ENCODE peak calls at places on chromosome 11, in six cellular contexts. D is IMR-90, U is H9, Z is neuronal stem cell, V is mesenchymal stem cell, O is trophoblast cell. I is an unnamed sample.

GRCh38 chr11:32312865-32313403 is 122.4 kb downstream of the WT1 start:
- DNase-seq in Z (no peak), O (peak; percentile 66), V (peak; percentile 72), U (peak; percentile 73), D (peak; percentile 52), I (peak; percentile 85)

GRCh38 chr11:44972746-44973435 is 22.2 kb upstream of the TP53I11 start:
- DNase-seq in D (no peak), U (no peak), O (no peak), V (no peak), Z (no peak), I (no peak)

GRCh38 chr11:46461461-46461927 is 69.9 kb upstream of the CHRM4 start:
- DNase-seq in Z (no peak), V (peak; percentile 19), D (peak; percentile 44), O (no peak), U (no peak), I (no peak)

GRCh38 chr11:2677127-2677526 is 22.7 kb downstream of the KCNQ1OT1 start:
- DNase-seq in D (no peak), Z (no peak), U (no peak), O (no peak), V (no peak), I (no peak)

GRCh38 chr11:86355256-86355655 is 19.4 kb upstream of the CCDC81 start:
- DNase-seq in D (no peak), V (no peak), O (no peak), Z (no peak), U (no peak), I (no peak)

GRCh38 chr11:212150-213100 is 4.9 kb downstream of the RIC8A start:
- DNase-seq in Z (no peak), O (no peak), D (no peak), V (no peak), U (no peak), I (no peak)

GRCh38 chr11:133950874-133951483 is 5.8 kb downstream of the IGSF9B start:
- DNase-seq in D (no peak), V (no peak), Z (no peak), U (peak; percentile 47), O (no peak), I (no peak)

GRCh38 chr11:86041975-86042378 is 26.9 kb downstream of the PICALM start:
- DNase-seq in D (peak; percentile 94), O (peak; percentile 71), Z (peak; percentile 89), U (peak; percentile 62), V (peak; percentile 89), I (peak; percentile 93)

GRCh38 chr11:61828629-61829407 is 718 bp downstream of the FADS2 start:
- DNase-seq in V (peak; percentile 68), Z (peak; percentile 57), U (peak; percentile 44), O (peak; percentile 23), D (no peak), I (peak; percentile 71)

GRCh38 chr11:70111269-70112016 is 33.3 kb downstream of the ANO1 start:
- DNase-seq in U (no peak), O (no peak), Z (no peak), D (peak; percentile 67), V (peak; percentile 85), I (peak; percentile 81)

GRCh38 chr11:70710192-70710965 is 312.1 kb downstream of the CTTN start:
- DNase-seq in D (no peak), Z (no peak), U (no peak), O (no peak), V (no peak), I (no peak)

GRCh38 chr11:3049430-3050243 is 7.6 kb downstream of the CARS1 start:
- DNase-seq in O (peak; percentile 98), D (peak; percentile 98), V (peak; percentile 99), U (no peak), Z (no peak), I (no peak)

GRCh38 chr11:3222941-3223905 is 4.6 kb upstream of the MRGPRG start:
- DNase-seq in D (no peak), Z (no peak), O (no peak), U (peak; percentile 29), V (no peak), I (no peak)

GRCh38 chr11:79081441-79082124 is 359.2 kb downstream of the TENM4 start:
- DNase-seq in D (peak; percentile 76), V (peak; percentile 34), O (no peak), U (no peak), Z (no peak), I (no peak)

GRCh38 chr11:117020287-117020686 is 77.9 kb downstream of the SIK3 start:
- DNase-seq in D (no peak), U (no peak), Z (no peak), O (no peak), V (no peak), I (no peak)

GRCh38 chr11:117023178-117023577 is 75.0 kb downstream of the SIK3 start:
- DNase-seq in O (no peak), D (no peak), U (no peak), V (no peak), Z (no peak), I (no peak)

GRCh38 chr11:117019871-117020270 is 78.4 kb downstream of the SIK3 start:
- DNase-seq in O (no peak), Z (no peak), U (no peak), D (no peak), V (no peak), I (no peak)

GRCh38 chr11:117022526-117022925 is 75.7 kb downstream of the SIK3 start:
- DNase-seq in D (no peak), O (no peak), Z (no peak), V (no peak), U (no peak), I (no peak)

DNA sequence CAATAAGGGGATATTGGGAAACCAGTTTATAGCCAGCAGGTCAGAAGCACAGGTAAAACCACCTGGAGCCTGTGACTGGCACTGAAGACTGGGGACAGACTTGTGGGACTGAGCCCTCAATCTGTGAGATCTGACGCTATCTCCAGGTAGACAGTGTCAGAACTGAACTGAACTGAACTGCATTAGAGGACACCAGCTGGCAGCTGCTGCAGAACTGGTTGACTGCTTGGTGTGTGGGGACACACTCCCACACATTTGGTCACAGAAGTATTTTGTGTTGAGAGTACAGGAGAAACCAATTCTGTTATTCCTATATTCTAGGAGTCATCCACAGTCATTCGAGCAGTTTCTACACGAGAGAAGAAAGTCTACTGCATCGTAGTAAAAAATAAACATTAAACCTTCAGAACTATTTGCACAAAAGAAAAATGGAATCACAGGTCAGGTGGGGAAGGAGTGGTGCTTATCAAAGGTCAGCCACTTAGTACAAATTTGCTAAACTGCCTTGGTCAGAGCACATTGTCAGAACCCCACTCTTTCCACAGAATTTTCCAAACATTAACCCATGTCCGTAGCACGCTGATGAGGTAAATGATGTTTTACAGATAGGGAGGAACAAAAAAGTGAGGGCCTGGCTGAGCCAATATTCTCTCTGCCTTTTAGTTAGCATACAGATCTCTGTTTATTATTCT is 77.2 kb downstream of the SIK3 start:
- DNase-seq in V (no peak), O (no peak), U (no peak), D (no peak), Z (no peak), I (no peak)
- H3K23ac ChIP-seq in V (no peak overlapping the region), O (no peak overlapping the region), U (no peak overlapping the region), D (no peak overlapping the region), Z (no peak overlapping the region), I (no peak overlapping the region)

GRCh38 chr11:93489841-93490240 is 53.4 kb downstream of the SMCO4 start:
- DNase-seq in Z (no peak), O (no peak), U (no peak), D (no peak), V (no peak), I (peak; percentile 73)
- H3K23ac ChIP-seq in Z (no peak overlapping the region), O (no peak overlapping the region), U (no peak overlapping the region), D (no peak overlapping the region), V (no peak overlapping the region), I (no peak overlapping the region)

DNA sequence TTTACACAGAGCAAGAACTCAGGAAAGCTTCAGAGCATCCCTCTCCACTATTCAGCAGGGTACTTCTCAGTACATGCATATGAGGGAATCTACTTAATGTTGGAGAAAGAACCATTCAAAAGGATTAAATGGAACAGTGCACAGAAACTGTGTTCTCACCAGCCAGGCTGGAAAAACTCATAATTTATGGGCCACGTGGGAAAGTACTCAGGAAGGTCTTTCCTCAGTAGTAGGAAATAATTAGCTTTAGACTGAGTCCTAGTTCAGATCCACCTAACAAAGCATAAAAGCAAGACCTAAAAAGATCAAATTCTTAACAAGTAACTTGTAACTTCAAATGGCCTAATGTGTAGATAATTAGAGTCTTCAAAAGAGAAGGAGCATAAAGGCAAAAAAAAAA is 134.0 kb downstream of the FAM76B start:
- DNase-seq in Z (no peak), U (no peak), V (peak; percentile 8), O (no peak), D (no peak), I (no peak)
- H3K23ac ChIP-seq in Z (no peak overlapping the region), U (no peak overlapping the region), V (no peak overlapping the region), O (no peak overlapping the region), D (no peak overlapping the region), I (no peak overlapping the region)

DNA sequence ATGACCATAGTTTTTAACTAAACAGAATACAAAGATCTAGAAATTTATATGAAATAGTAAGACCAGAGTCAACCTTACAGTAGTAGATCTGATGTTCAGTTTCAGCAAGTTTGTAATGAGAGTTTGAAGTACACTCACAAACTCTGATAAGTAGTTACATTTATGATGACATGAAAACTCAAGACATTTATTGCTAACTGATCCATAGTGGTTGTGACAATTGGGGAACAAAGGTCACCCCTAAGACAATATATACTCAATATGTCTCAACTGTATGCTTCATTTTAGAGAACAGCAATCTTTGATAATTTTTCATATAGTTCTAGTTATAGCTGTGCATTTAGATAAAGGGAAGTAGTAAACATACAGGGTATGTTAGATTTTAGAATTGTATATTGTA is 11.1 kb downstream of the OR10D3 start:
- DNase-seq in O (no peak), U (no peak), D (no peak), Z (no peak), V (no peak), I (no peak)
- H3K23ac ChIP-seq in O (no peak overlapping the region), U (no peak overlapping the region), D (no peak overlapping the region), Z (no peak overlapping the region), V (no peak overlapping the region), I (no peak overlapping the region)

GRCh38 chr11:33987975-33988580 is 63.5 kb upstream of the CAPRIN1 start:
- DNase-seq in V (peak; percentile 73), Z (peak; percentile 73), U (peak; percentile 78), D (peak; percentile 78), O (peak; percentile 83), I (peak; percentile 90)

GRCh38 chr11:33988586-33989370 is 62.8 kb upstream of the CAPRIN1 start:
- DNase-seq in O (no peak), D (no peak), V (no peak), Z (no peak), U (no peak), I (no peak)

GRCh38 chr11:33987545-33987944 is 64.0 kb upstream of the CAPRIN1 start:
- DNase-seq in U (no peak), V (no peak), O (no peak), Z (no peak), D (no peak), I (no peak)

GRCh38 chr11:33984682-33985389 is 66.7 kb upstream of the CAPRIN1 start:
- DNase-seq in Z (no peak), V (no peak), O (no peak), D (no peak), U (no peak), I (no peak)

DNA sequence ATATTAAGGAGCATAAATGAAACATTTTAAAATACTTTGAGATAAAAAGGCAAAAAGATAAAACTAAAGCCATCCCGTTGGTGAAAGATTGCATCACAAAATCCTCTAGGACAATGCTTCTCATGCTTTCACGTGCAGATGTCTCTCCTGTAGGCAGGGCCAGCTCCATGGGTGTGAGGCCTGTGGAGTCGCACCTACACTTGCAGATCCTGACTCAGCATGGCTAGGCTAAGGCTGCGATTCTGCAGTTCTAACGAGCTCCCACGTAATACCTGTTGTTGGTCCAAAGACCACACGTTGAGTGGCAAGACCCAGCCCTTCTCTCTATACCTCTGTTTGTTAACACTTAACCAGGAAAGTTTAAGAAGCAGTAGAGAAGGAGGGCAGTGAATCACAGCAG is 62.1 kb upstream of the CAPRIN1 start:
- DNase-seq in O (no peak), D (no peak), Z (no peak), V (no peak), U (no peak), I (peak; percentile 7)
- H3K23ac ChIP-seq in O (no peak overlapping the region), D (no peak overlapping the region), Z (no peak overlapping the region), V (no peak overlapping the region), U (no peak overlapping the region), I (no peak overlapping the region)

GRCh38 chr11:14356342-14356741 is 2.6 kb downstream of the RRAS2 start:
- DNase-seq in Z (no peak), D (no peak), O (no peak), V (no peak), U (no peak), I (no peak)
- H3K23ac ChIP-seq in Z (no peak overlapping the region), D (no peak overlapping the region), O (no peak overlapping the region), V (no peak overlapping the region), U (no peak overlapping the region), I (no peak overlapping the region)